ENCODE peak calls at places on chromosomes 5 and 9, in eight cellular contexts. P, S, R, O, Y, I, F and B are unnamed samples.

GRCh38 chr5:178213003-178213449 is 8.7 kb downstream of the HNRNPAB start:
- DNase-seq in F (no peak), I (no peak), O (no peak), R (no peak), P (no peak), S (no peak), Y (no peak), B (no peak)

GRCh38 chr5:142492781-142493281 is 168.0 kb upstream of the SPRY4 start:
- DNase-seq in O (no peak), P (no peak), I (no peak), S (peak), F (no peak), R (no peak), Y (no peak), B (no peak)

GRCh38 chr5:113311301-113311700 is 123.5 kb downstream of the TSSK1B start:
- DNase-seq in Y (no peak), S (no peak), F (no peak), P (no peak), R (no peak), O (no peak), I (no peak), B (no peak)

GRCh38 chr5:124655211-124655880 is 91.1 kb downstream of the ZNF608 start:
- DNase-seq in Y (no peak), R (peak), I (no peak), F (no peak), O (no peak), P (no peak), S (peak), B (no peak)

GRCh38 chr9:87887151-87887505 is 4.5 kb downstream of the SPATA31E1 start:
- DNase-seq in S (no peak), R (no peak), F (no peak), I (no peak), O (no peak), Y (no peak), P (no peak), B (no peak)

GRCh38 chr9:90308746-90309145 is 333.9 kb downstream of the DIRAS2 start:
- DNase-seq in S (no peak), F (no peak), O (no peak), Y (no peak), I (no peak), P (no peak), R (no peak), B (no peak)

GRCh38 chr9:134258828-134259546 is 67.3 kb upstream of the RXRA start:
- DNase-seq in O (no peak), S (no peak), Y (no peak), F (no peak), I (no peak), P (no peak), R (no peak), B (no peak)

GRCh38 chr5:104146652-104147051 is 584.1 kb upstream of the NUDT12 start:
- DNase-seq in O (no peak), P (peak), I (no peak), Y (no peak), F (no peak), R (no peak), S (peak), B (no peak)

GRCh38 chr9:5500441-5501235 is 9.7 kb upstream of the PDCD1LG2 start:
- DNase-seq in F (no peak), O (no peak), I (no peak), P (no peak), S (peak), Y (no peak), R (peak), B (no peak)

GRCh38 chr5:33049845-33050244 is 338.7 kb downstream of the NPR3 start:
- DNase-seq in P (no peak), S (peak), Y (no peak), F (no peak), O (no peak), R (peak), I (no peak), B (no peak)

GRCh38 chr5:143605403-143606005 is 202.0 kb upstream of the NR3C1 start:
- DNase-seq in O (no peak), F (no peak), P (peak), S (peak), R (peak), I (no peak), Y (no peak), B (no peak)

GRCh38 chr9:655875-656274 is 185.6 kb upstream of the DMRT1 start:
- DNase-seq in O (peak), I (no peak), S (peak), P (no peak), F (no peak), Y (no peak), R (no peak), B (no peak)

GRCh38 chr9:121861501-121862180 is 210.2 kb downstream of the DAB2IP start:
- DNase-seq in F (peak), O (peak), Y (no peak), I (peak), S (peak), P (peak), R (peak), B (no peak)

GRCh38 chr5:51382759-51383493 is at the start of gene ISL1:
- DNase-seq in Y (no peak), P (peak), I (no peak), S (peak), O (peak), R (peak), F (peak), B (no peak)

GRCh38 chr9:70998962-70999361 is 122.5 kb downstream of the TRPM3 start:
- DNase-seq in I (no peak), O (no peak), Y (no peak), S (peak), R (peak), F (no peak), P (no peak), B (no peak)

GRCh38 chr5:169627551-169627950 is 9.5 kb upstream of the DOCK2 start:
- DNase-seq in R (no peak), I (no peak), S (no peak), Y (no peak), O (no peak), F (no peak), P (no peak), B (no peak)

GRCh38 chr9:76598971-76599370 is 140.0 kb downstream of the GCNT1 start:
- DNase-seq in F (no peak), I (no peak), R (no peak), Y (no peak), S (no peak), P (no peak), O (no peak), B (no peak)

GRCh38 chr9:95447660-95448420 is 68.9 kb downstream of the PTCH1 start:
- DNase-seq in Y (no peak), I (peak), R (no peak), O (peak), S (no peak), P (no peak), F (peak), B (peak)

GRCh38 chr5:117833666-117834065 is 1154.7 kb downstream of the DTWD2 start:
- DNase-seq in Y (no peak), F (no peak), R (no peak), S (no peak), P (no peak), O (no peak), I (no peak), B (no peak)

GRCh38 chr5:74916831-74917710 is 50.9 kb upstream of the FAM169A start:
- DNase-seq in S (peak), F (no peak), P (no peak), Y (no peak), O (no peak), I (no peak), R (peak), B (no peak)

GRCh38 chr9:108776920-108777650 is 78.7 kb downstream of the ACTL7B start:
- DNase-seq in Y (no peak), F (no peak), P (peak), I (no peak), O (no peak), R (peak), S (peak), B (no peak)

GRCh38 chr5:36719266-36719665 is 112.9 kb downstream of the SLC1A3 start:
- DNase-seq in Y (no peak), R (no peak), O (no peak), P (no peak), F (no peak), I (no peak), S (no peak), B (no peak)

GRCh38 chr5:133861161-133861737 is 107.2 kb downstream of the C5orf15 start:
- DNase-seq in Y (no peak), R (no peak), P (no peak), O (peak), I (no peak), S (no peak), F (no peak), B (no peak)

GRCh38 chr5:56711191-56711590 is 104.2 kb upstream of the MAP3K1 start:
- DNase-seq in P (peak), F (no peak), I (no peak), S (peak), Y (no peak), O (no peak), R (peak), B (no peak)

GRCh38 chr5:8730194-8730593 is 815.7 kb downstream of the SEMA5A start:
- DNase-seq in F (no peak), P (no peak), Y (no peak), I (no peak), R (peak), S (peak), O (no peak), B (no peak)

GRCh38 chr9:135796784-135797462 is 94.9 kb downstream of the KCNT1 start:
- DNase-seq in P (no peak), O (no peak), R (no peak), I (no peak), S (no peak), F (no peak), Y (no peak), B (no peak)